ENCODE peak calls at places on chromosomes 5 and 9, in six cellular contexts. K is HepG2, F is A549, T is upper lobe of left lung, D is GM12878, I is K562. U is an unnamed sample.

GRCh38 chr9:110744753-110745522 is 76.3 kb downstream of the MUSK start:
- ATAC-seq in K (no peak), F (peak), T (peak), D (no peak), I (no peak), U (peak)

GRCh38 chr5:142753114-142753764 is 16.9 kb upstream of the ARHGAP26 start:
- ATAC-seq in K (no peak), F (peak), T (peak), D (no peak), I (no peak), U (peak)

GRCh38 chr5:50447940-50448339 is 6.9 kb upstream of the EMB start:
- ATAC-seq in K (no peak), F (no peak), T (no peak), D (no peak), I (no peak), U (no peak)

GRCh38 chr9:94937214-94937903 is 210.9 kb downstream of the AOPEP start:
- ATAC-seq in K (no peak), F (peak), T (peak), D (no peak), I (peak), U (no peak)

GRCh38 chr9:81776834-81777233 is 87.5 kb upstream of the TLE1 start:
- ATAC-seq in K (no peak), F (no peak), T (no peak), D (no peak), I (no peak), U (no peak)

GRCh38 chr5:32000726-32001125 is 173.4 kb downstream of the GOLPH3 start:
- ATAC-seq in K (no peak), F (no peak), T (no peak), D (no peak), I (no peak), U (no peak)

GRCh38 chr9:7242126-7242525 is 484.4 kb downstream of the KDM4C start:
- ATAC-seq in K (no peak), F (no peak), T (no peak), D (no peak), I (no peak), U (no peak)

GRCh38 chr5:110590187-110590586 is 136.3 kb downstream of the TMEM232 start:
- ATAC-seq in K (peak), F (peak), T (no peak), D (peak), I (no peak), U (no peak)

GRCh38 chr5:24005384-24005783 is 498.0 kb downstream of the PRDM9 start:
- ATAC-seq in K (no peak), F (no peak), T (no peak), D (no peak), I (no peak), U (no peak)

GRCh38 chr9:91192379-91192775 is 169.3 kb downstream of the AUH start:
- ATAC-seq in K (no peak), F (no peak), T (no peak), D (no peak), I (no peak), U (no peak)

GRCh38 chr5:54883374-54884194 is 101.8 kb downstream of the ESM1 start:
- ATAC-seq in K (peak), F (peak), T (peak), D (no peak), I (peak), U (peak)

GRCh38 chr9:34654317-34655083 is 2.5 kb downstream of the IL11RA start:
- ATAC-seq in K (no peak), F (no peak), T (peak), D (no peak), I (no peak), U (peak)

GRCh38 chr5:14492341-14492964 is 89.1 kb upstream of the OTULINL start:
- ATAC-seq in K (no peak), F (no peak), T (peak), D (no peak), I (no peak), U (no peak)

GRCh38 chr5:109141499-109142200 is 268.1 kb downstream of the PJA2 start:
- ATAC-seq in K (peak), F (peak), T (no peak), D (no peak), I (peak), U (no peak)

GRCh38 chr5:121630402-121630801 is 221.3 kb upstream of the FTMT start:
- ATAC-seq in K (peak), F (peak), T (no peak), D (no peak), I (no peak), U (no peak)

GRCh38 chr9:88777498-88778312 is 213.6 kb upstream of the S1PR3 start:
- ATAC-seq in K (no peak), F (no peak), T (no peak), D (no peak), I (peak), U (no peak)

GRCh38 chr9:31272456-31273295 is 1111.8 kb upstream of the ACO1 start:
- ATAC-seq in K (no peak), F (no peak), T (no peak), D (no peak), I (no peak), U (no peak)

GRCh38 chr9:20582150-20582549 is 40.1 kb downstream of the MLLT3 start:
- ATAC-seq in K (no peak), F (no peak), T (no peak), D (peak), I (no peak), U (no peak)

GRCh38 chr9:84339951-84340350 is 607 bp downstream of the SLC28A3 start:
- ATAC-seq in K (no peak), F (no peak), T (no peak), D (peak), I (no peak), U (no peak)

GRCh38 chr9:84340535-84340934 is at the start of gene SLC28A3:
- ATAC-seq in K (no peak), F (no peak), T (no peak), D (no peak), I (no peak), U (no peak)

GRCh38 chr9:84339523-84339922 is 1.0 kb downstream of the SLC28A3 start:
- ATAC-seq in K (no peak), F (no peak), T (no peak), D (no peak), I (no peak), U (no peak)

GRCh38 chr9:84338792-84339191 is 1.8 kb downstream of the SLC28A3 start:
- ATAC-seq in K (no peak), F (no peak), T (no peak), D (no peak), I (no peak), U (no peak)

GRCh38 chr9:84337252-84337651 is 3.3 kb downstream of the SLC28A3 start:
- ATAC-seq in K (no peak), F (no peak), T (no peak), D (no peak), I (no peak), U (no peak)
- TF ChIP-seq EP300 in K (no peak), F (no peak), T (no peak), D (no peak), I (no peak), U (no peak)

DNA sequence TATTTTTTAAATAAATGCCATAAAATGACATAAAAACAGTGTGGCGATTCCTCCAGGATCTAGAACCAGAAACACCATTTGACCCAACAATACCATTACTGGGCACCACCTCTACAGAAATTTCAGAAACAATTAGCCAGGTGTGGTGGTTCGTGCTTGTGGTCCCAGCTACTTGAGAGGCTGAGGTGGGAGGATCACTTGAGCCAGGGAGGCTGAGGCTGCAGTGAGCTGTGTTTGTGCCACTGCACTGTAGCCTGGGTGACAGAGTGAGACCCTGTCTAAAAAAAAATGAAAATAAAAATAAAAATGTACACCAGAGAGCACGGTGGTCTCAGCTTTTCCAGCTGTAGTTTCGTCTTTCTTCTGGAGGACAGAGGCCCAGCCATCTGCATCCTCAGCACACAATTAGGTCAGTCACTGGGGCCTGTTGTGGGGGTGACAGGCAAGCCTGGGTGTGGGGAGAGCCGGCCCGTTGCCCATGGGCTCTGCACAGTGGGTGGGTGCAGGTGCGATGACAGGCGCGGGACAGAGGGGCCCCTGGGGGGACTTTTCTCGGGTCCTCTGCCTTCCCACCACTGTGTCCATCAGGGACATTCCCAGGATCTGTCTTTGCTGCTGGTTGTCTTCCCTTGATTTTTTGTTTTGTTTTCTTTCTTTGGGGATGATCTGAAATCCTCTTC is 9.8 kb downstream of the COL5A1 start:
- ATAC-seq in K (no peak), F (no peak), T (no peak), D (no peak), I (no peak), U (no peak)
- TF ChIP-seq EP300 in K (no peak), F (no peak), T (no peak), D (no peak), I (no peak), U (no peak)

DNA sequence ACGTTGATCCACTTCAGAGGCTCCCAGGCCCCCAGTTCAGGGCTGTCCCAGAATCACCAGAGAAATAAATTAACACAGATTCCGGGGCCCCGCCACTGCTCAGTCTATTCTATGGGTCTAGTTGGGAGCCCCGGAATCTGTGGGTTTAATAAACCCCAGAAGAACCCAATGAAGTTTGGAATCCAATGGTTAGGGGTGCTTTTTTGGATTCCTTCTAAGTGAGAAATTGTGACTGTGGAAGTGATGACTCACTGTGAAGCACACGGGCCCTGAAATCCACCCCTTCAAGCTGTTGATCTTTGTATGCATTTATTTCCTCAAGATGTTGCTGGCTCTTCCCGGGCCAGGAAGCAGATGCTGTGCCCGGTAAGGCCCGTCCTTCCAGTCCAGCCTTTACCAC is 57.3 kb upstream of the SLC28A3 start:
- ATAC-seq in K (no peak), F (no peak), T (no peak), D (peak), I (peak), U (peak)
- TF ChIP-seq EP300 in K (no peak), F (no peak), T (no peak), D (no peak), I (no peak), U (no peak)

GRCh38 chr9:113488490-113488889 is 25.0 kb downstream of the RGS3 start:
- ATAC-seq in K (no peak), F (no peak), T (no peak), D (no peak), I (no peak), U (no peak)
- TF ChIP-seq EP300 in K (no peak), F (no peak), T (no peak), D (no peak), I (no peak), U (no peak)

GRCh38 chr9:74412236-74412979 is 84.7 kb upstream of the RORB start:
- ATAC-seq in K (no peak), F (no peak), T (peak), D (no peak), I (no peak), U (no peak)

GRCh38 chr9:74404620-74405019 is 92.5 kb upstream of the RORB start:
- ATAC-seq in K (no peak), F (no peak), T (no peak), D (no peak), I (no peak), U (no peak)

GRCh38 chr9:74407166-74407565 is 90.0 kb upstream of the RORB start:
- ATAC-seq in K (no peak), F (no peak), T (no peak), D (no peak), I (no peak), U (no peak)
- TF ChIP-seq EP300 in K (no peak), F (no peak), T (no peak), D (no peak), I (no peak), U (no peak)

U was measured in gastroesophageal sphincter.